ENCODE peak calls at places on chromosomes 11 and 22, in eight cellular contexts. One of them, this sample, is unnamed.

GRCh38 chr11:3022300-3022967 is 30.3 kb upstream of the NAP1L4 start:
- DNase-seq in ovary: no peak
- DNase-seq in heart right ventricle: no peak
- DNase-seq in heart left ventricle: no peak
- DNase-seq in pancreas: no peak
- DNase-seq in neural progenitor cell: no peak
- DNase-seq in psoas muscle: no peak
- DNase-seq in lower lobe of right lung: no peak
- DNase-seq in this sample: no peak

GRCh38 chr11:79440451-79441158 is at the start of gene TENM4:
- DNase-seq in ovary: peak
- DNase-seq in heart right ventricle: peak
- DNase-seq in heart left ventricle: peak
- DNase-seq in pancreas: peak
- DNase-seq in neural progenitor cell: peak
- DNase-seq in psoas muscle: peak
- DNase-seq in lower lobe of right lung: peak
- DNase-seq in this sample: no peak

GRCh38 chr11:126534141-126534805 is 178.8 kb downstream of the ST3GAL4 start:
- DNase-seq in ovary: no peak
- DNase-seq in heart right ventricle: no peak
- DNase-seq in heart left ventricle: no peak
- DNase-seq in pancreas: no peak
- DNase-seq in neural progenitor cell: peak
- DNase-seq in psoas muscle: no peak
- DNase-seq in lower lobe of right lung: no peak
- DNase-seq in this sample: no peak

GRCh38 chr22:29503811-29504372 is 23.9 kb downstream of the NEFH start:
- DNase-seq in ovary: peak
- DNase-seq in heart right ventricle: no peak
- DNase-seq in heart left ventricle: no peak
- DNase-seq in pancreas: no peak
- DNase-seq in neural progenitor cell: peak
- DNase-seq in psoas muscle: peak
- DNase-seq in lower lobe of right lung: no peak
- DNase-seq in this sample: no peak

GRCh38 chr11:346529-346928 is 22.8 kb upstream of the B4GALNT4 start:
- DNase-seq in ovary: no peak
- DNase-seq in heart right ventricle: no peak
- DNase-seq in heart left ventricle: no peak
- DNase-seq in pancreas: no peak
- DNase-seq in neural progenitor cell: no peak
- DNase-seq in psoas muscle: no peak
- DNase-seq in lower lobe of right lung: no peak
- DNase-seq in this sample: no peak

GRCh38 chr11:36126703-36127102 is 162.5 kb downstream of the COMMD9 start:
- DNase-seq in ovary: no peak
- DNase-seq in heart right ventricle: no peak
- DNase-seq in heart left ventricle: no peak
- DNase-seq in pancreas: no peak
- DNase-seq in neural progenitor cell: no peak
- DNase-seq in psoas muscle: no peak
- DNase-seq in lower lobe of right lung: no peak
- DNase-seq in this sample: no peak

GRCh38 chr22:19109198-19110063 is 12.8 kb downstream of the DGCR2 start:
- DNase-seq in ovary: peak
- DNase-seq in heart right ventricle: no peak
- DNase-seq in heart left ventricle: no peak
- DNase-seq in pancreas: peak
- DNase-seq in neural progenitor cell: no peak
- DNase-seq in psoas muscle: no peak
- DNase-seq in lower lobe of right lung: no peak
- DNase-seq in this sample: peak

GRCh38 chr11:4181780-4182721 is 87.5 kb downstream of the RRM1 start:
- DNase-seq in ovary: peak
- DNase-seq in heart right ventricle: peak
- DNase-seq in heart left ventricle: no peak
- DNase-seq in pancreas: peak
- DNase-seq in neural progenitor cell: peak
- DNase-seq in psoas muscle: no peak
- DNase-seq in lower lobe of right lung: peak
- DNase-seq in this sample: no peak

GRCh38 chr11:76236092-76237026 is 30.1 kb upstream of the WNT11 start:
- DNase-seq in ovary: no peak
- DNase-seq in heart right ventricle: peak
- DNase-seq in heart left ventricle: peak
- DNase-seq in pancreas: no peak
- DNase-seq in neural progenitor cell: peak
- DNase-seq in psoas muscle: peak
- DNase-seq in lower lobe of right lung: peak
- DNase-seq in this sample: peak

GRCh38 chr11:45141171-45141570 is 5.3 kb upstream of the PRDM11 start:
- DNase-seq in ovary: no peak
- DNase-seq in heart right ventricle: no peak
- DNase-seq in heart left ventricle: no peak
- DNase-seq in pancreas: no peak
- DNase-seq in neural progenitor cell: no peak
- DNase-seq in psoas muscle: no peak
- DNase-seq in lower lobe of right lung: no peak
- DNase-seq in this sample: no peak

GRCh38 chr11:103546236-103546635 is 437.0 kb downstream of the DYNC2H1 start:
- DNase-seq in ovary: no peak
- DNase-seq in heart right ventricle: no peak
- DNase-seq in heart left ventricle: no peak
- DNase-seq in pancreas: no peak
- DNase-seq in neural progenitor cell: no peak
- DNase-seq in psoas muscle: no peak
- DNase-seq in lower lobe of right lung: no peak
- DNase-seq in this sample: no peak

GRCh38 chr22:50626856-50627451 is 998 bp downstream of the ARSA start:
- DNase-seq in ovary: no peak
- DNase-seq in heart right ventricle: no peak
- DNase-seq in heart left ventricle: no peak
- DNase-seq in pancreas: no peak
- DNase-seq in neural progenitor cell: no peak
- DNase-seq in psoas muscle: no peak
- DNase-seq in lower lobe of right lung: no peak
- DNase-seq in this sample: no peak

GRCh38 chr11:130449996-130450419 is 1.6 kb downstream of the ADAMTS15 start:
- DNase-seq in ovary: peak
- DNase-seq in heart right ventricle: peak
- DNase-seq in heart left ventricle: peak
- DNase-seq in pancreas: peak
- DNase-seq in neural progenitor cell: peak
- DNase-seq in psoas muscle: peak
- DNase-seq in lower lobe of right lung: peak
- DNase-seq in this sample: no peak

GRCh38 chr11:27933992-27934829 is 173.7 kb downstream of the KIF18A start:
- DNase-seq in ovary: no peak
- DNase-seq in heart right ventricle: no peak
- DNase-seq in heart left ventricle: no peak
- DNase-seq in pancreas: no peak
- DNase-seq in neural progenitor cell: no peak
- DNase-seq in psoas muscle: no peak
- DNase-seq in lower lobe of right lung: no peak
- DNase-seq in this sample: no peak

GRCh38 chr11:353315-353857 is 15.9 kb upstream of the B4GALNT4 start:
- DNase-seq in ovary: peak
- DNase-seq in heart right ventricle: peak
- DNase-seq in heart left ventricle: peak
- DNase-seq in pancreas: peak
- DNase-seq in neural progenitor cell: no peak
- DNase-seq in psoas muscle: peak
- DNase-seq in lower lobe of right lung: peak
- DNase-seq in this sample: no peak

DNA sequence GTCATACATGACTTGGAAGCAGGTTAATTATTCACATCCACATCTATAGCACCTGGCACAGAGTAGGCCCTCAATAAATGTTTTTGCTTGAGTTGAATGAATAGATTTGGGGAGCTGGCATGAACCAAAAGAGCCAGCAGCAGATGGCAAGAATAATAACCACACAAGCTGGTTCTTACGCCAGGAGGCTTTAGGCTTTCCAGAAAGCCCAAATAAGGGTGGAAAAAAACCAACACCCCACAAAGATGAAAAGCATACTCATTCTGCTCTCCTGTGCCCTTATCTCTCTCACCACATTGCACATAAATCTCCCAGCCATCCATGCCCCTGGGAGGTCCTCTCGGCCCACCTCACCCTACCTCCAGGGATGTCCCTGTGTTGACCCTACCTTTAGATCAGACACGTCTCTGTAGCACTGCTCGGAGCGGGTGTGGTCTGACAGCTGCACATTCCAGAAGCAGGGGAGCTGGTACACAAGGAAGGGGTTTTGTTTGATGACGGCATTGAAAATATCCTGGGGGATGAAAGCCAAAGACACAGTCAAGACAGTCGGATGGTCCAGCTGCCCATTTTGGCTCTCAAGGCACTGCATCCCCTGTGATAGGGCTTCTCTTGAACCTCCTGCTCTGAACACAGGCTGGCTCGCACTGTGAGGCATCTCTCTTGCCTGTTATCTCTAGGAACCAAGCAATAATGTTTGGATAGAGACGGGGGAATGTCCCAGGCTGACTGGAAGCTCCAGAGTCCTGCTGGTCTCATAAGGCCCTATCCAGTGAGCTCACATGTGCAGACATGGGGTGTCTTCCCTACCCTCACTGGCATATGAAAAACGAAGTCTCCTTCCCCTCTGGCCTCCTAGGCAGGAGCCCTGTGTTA is 323.6 kb upstream of the SYN3 start:
- DNase-seq in ovary: no peak
- DNase-seq in heart right ventricle: no peak
- DNase-seq in heart left ventricle: no peak
- DNase-seq in pancreas: no peak
- DNase-seq in neural progenitor cell: no peak
- DNase-seq in psoas muscle: no peak
- DNase-seq in lower lobe of right lung: no peak
- DNase-seq in this sample: no peak
- H3K4me3 ChIP-seq in ovary: no peak
- H3K4me3 ChIP-seq in heart right ventricle: no peak
- H3K4me3 ChIP-seq in heart left ventricle: no peak
- H3K4me3 ChIP-seq in pancreas: no peak
- H3K4me3 ChIP-seq in neural progenitor cell: no peak
- H3K4me3 ChIP-seq in psoas muscle: no peak
- H3K4me3 ChIP-seq in lower lobe of right lung: no peak
- H3K4me3 ChIP-seq in this sample: no peak

DNA sequence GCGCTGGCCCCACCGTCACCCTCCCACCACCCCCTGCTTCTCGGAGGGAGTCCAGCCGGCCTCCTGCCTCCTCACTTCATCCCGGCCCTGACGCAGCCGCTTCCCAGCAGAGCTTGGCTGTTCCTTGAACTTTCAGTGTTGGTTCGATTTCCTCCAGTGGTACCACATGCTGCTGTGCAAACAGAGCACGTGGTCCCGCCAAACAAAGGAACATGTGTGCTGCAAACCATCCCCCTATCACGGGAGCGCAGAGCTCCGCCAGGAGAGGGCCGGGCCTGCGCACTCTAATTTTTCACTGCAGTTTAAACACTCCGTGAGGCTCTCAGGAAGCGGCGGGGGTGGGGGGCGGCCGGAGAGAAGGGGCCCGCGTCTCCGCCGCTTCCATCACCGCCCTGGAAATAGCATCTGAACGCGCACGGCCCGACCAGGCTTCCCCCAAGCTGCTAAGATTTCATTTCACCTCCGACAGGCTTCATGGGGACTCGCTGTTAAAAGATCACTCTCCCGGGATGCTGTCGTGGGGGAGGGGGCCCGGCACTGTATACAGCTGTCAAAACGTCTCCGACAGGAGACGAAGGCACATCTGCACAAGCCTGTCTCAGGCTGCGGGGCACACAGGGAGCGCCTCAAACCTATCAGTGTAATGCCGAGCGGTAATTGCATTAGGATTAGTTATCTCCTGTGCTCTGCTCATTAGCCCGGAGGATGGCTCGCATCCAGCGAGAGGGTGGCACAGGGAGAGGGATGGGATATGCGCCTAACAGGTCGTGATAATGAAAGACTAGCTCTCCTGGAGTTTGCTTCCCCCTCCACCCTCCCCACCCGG is 269.9 kb upstream of the SORL1-AS1 start:
- DNase-seq in ovary: peak
- DNase-seq in heart right ventricle: peak
- DNase-seq in heart left ventricle: peak
- DNase-seq in pancreas: peak
- DNase-seq in neural progenitor cell: peak
- DNase-seq in psoas muscle: peak
- DNase-seq in lower lobe of right lung: peak
- DNase-seq in this sample: no peak
- TF ChIP-seq CTCF in ovary: peak
- TF ChIP-seq CTCF in heart right ventricle: no peak
- TF ChIP-seq CTCF in heart left ventricle: peak
- TF ChIP-seq CTCF in pancreas: no peak
- TF ChIP-seq CTCF in neural progenitor cell: no peak
- TF ChIP-seq CTCF in psoas muscle: no peak
- TF ChIP-seq CTCF in lower lobe of right lung: no peak
- TF ChIP-seq CTCF in this sample: no peak

DNA sequence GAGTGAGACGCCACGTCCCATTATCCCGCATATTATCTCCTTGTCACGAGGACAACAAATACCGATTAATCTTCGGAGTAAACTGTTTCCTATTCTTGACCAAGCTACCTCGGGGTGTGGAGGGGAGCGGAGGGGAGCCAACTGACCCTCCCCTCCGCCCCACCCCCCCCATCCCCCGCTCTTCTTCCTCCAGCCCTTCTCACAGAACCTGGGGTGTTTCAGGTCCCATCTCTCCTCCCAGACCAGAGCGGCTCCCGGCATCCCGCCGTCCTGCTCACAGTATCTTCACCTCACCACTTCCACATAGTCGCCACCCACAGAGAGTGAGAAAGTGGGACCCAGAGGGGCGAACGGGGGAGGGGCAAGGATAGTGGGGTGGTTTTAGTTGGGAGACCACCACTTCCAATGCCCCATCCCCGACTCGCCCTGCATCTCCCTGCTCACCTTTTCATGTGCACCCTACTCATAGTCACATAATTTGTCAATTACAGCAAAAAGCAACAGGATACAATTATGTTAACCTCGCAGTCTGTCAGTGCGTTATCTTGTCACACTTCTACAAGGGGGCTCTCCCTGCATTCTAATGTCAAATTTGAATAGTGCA is 11.2 kb downstream of the PAX6 start:
- DNase-seq in ovary: no peak
- DNase-seq in heart right ventricle: no peak
- DNase-seq in heart left ventricle: peak
- DNase-seq in pancreas: no peak
- DNase-seq in neural progenitor cell: peak
- DNase-seq in psoas muscle: no peak
- DNase-seq in lower lobe of right lung: no peak
- DNase-seq in this sample: no peak
- H3K4me3 ChIP-seq in ovary: no peak
- H3K4me3 ChIP-seq in heart right ventricle: no peak
- H3K4me3 ChIP-seq in heart left ventricle: no peak
- H3K4me3 ChIP-seq in pancreas: no peak
- H3K4me3 ChIP-seq in neural progenitor cell: peak
- H3K4me3 ChIP-seq in psoas muscle: peak
- H3K4me3 ChIP-seq in lower lobe of right lung: no peak
- H3K4me3 ChIP-seq in this sample: no peak

DNA sequence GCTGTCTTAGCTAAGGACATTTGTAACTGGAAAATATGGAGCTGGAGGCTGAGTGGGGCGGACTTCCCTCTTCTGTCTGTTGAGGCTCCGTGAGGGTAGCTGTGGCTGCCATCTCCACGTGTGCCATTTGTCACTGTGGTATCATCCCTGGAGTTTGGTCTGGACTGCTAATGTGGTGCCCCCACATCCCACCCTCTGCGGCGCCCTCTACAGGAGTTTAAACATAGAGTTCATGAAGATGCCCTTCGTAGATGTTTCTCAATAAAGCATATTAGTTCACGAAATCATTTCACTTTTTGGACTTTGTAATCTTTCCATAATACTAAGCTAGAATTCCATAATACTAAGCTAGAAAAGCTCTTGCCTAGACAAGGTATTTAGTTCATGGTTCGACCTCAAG is 52.4 kb downstream of the TECTA start:
- DNase-seq in ovary: no peak
- DNase-seq in heart right ventricle: no peak
- DNase-seq in heart left ventricle: no peak
- DNase-seq in pancreas: no peak
- DNase-seq in neural progenitor cell: peak
- DNase-seq in psoas muscle: no peak
- DNase-seq in lower lobe of right lung: no peak
- DNase-seq in this sample: no peak
- TF ChIP-seq CTCF in ovary: no peak
- TF ChIP-seq CTCF in heart right ventricle: no peak
- TF ChIP-seq CTCF in heart left ventricle: no peak
- TF ChIP-seq CTCF in pancreas: no peak
- TF ChIP-seq CTCF in neural progenitor cell: peak
- TF ChIP-seq CTCF in psoas muscle: no peak
- TF ChIP-seq CTCF in lower lobe of right lung: no peak
- TF ChIP-seq CTCF in this sample: no peak

This sample was measured in CD8-positive, alpha-beta T cell.